ENCODE peak calls at places on chromosomes 6 and 20, in five cellular contexts. Z is endothelial cell of umbilical vein, B is K562, D is H1, J is A549. V is an unnamed sample.

GRCh38 chr6:42402184-42402583 is 49.5 kb downstream of the TRERF1 start:
- DNase-seq in J (no peak), B (no peak), Z (no peak), D (no peak), V (no peak)

GRCh38 chr6:15365273-15365687 is 119.4 kb downstream of the JARID2 start:
- DNase-seq in J (peak), Z (peak), D (no peak), B (peak), V (no peak)

GRCh38 chr6:1893470-1894130 is 283.9 kb downstream of the FOXC1 start:
- DNase-seq in J (no peak), B (peak), Z (no peak), D (no peak), V (no peak)

GRCh38 chr6:101663099-101663498 is 269.6 kb downstream of the GRIK2 start:
- DNase-seq in Z (no peak), J (no peak), B (no peak), D (no peak), V (no peak)

GRCh38 chr6:10518461-10519216 is 2.5 kb upstream of the GCNT2 start:
- DNase-seq in B (peak), Z (peak), J (peak), D (no peak), V (peak)

GRCh38 chr20:61289166-61289565 is 37.1 kb downstream of the CDH4 start:
- DNase-seq in Z (no peak), J (no peak), D (no peak), B (no peak), V (no peak)

GRCh38 chr20:45970646-45971424 is 1.2 kb downstream of the ZNF335 start:
- DNase-seq in D (no peak), J (no peak), Z (peak), B (peak), V (no peak)

GRCh38 chr20:57089701-57090144 is 176.7 kb downstream of the BMP7 start:
- DNase-seq in B (peak), J (peak), Z (peak), D (peak), V (peak)

GRCh38 chr6:165455488-165455887 is 146.1 kb upstream of the C6orf118 start:
- DNase-seq in J (no peak), D (no peak), B (no peak), Z (no peak), V (no peak)

GRCh38 chr6:5213851-5214507 is 46.8 kb downstream of the LYRM4 start:
- DNase-seq in D (no peak), B (no peak), Z (no peak), J (no peak), V (no peak)

GRCh38 chr6:168024951-168025510 is 27.6 kb downstream of the KIF25 start:
- DNase-seq in Z (no peak), B (no peak), D (peak), J (no peak), V (no peak)

GRCh38 chr6:110662468-110663211 is 152.6 kb downstream of the CDK19 start:
- DNase-seq in D (no peak), Z (peak), B (no peak), J (no peak), V (no peak)

GRCh38 chr20:59825563-59825920 is 107.9 kb downstream of the SYCP2 start:
- DNase-seq in D (no peak), B (no peak), J (no peak), Z (no peak), V (no peak)

GRCh38 chr20:49877254-49877990 is 37.9 kb downstream of the SPATA2 start:
- DNase-seq in Z (no peak), J (no peak), B (no peak), D (no peak), V (no peak)

GRCh38 chr20:53510266-53510665 is 83.4 kb downstream of the ZNF217 start:
- DNase-seq in J (no peak), Z (no peak), B (no peak), D (peak), V (no peak)

DNA sequence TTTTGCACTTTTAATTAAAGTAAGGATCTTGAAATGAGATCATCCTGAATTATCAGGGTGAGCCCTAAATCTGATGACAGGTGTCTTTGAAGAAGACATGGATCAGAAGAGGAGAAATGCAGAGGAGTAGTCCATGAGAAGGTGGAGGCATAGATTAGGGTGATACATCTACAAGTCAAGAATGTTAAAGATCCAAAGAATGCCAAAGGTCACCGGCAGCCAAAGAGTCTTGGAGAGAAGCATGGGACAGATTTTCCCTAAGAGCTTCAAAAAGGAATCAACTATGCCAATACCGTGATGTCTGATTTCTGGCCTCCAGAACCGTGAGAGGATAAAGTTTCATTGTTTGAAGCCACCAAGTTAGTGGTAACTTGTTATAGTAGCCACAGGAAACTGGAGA is 59.0 kb upstream of the THEMIS start:
- DNase-seq in B (no peak), J (no peak), Z (no peak), D (no peak), V (no peak)
- TF ChIP-seq JUN in B (no peak), J (no peak), Z (no peak), D (no peak), V (no peak)

GRCh38 chr6:44974511-44974910 is 353.6 kb upstream of the RUNX2 start:
- DNase-seq in D (no peak), J (no peak), B (peak), Z (no peak), V (no peak)
- H3K27ac ChIP-seq in D (no peak), J (no peak), B (peak), Z (no peak), V (no peak)

DNA sequence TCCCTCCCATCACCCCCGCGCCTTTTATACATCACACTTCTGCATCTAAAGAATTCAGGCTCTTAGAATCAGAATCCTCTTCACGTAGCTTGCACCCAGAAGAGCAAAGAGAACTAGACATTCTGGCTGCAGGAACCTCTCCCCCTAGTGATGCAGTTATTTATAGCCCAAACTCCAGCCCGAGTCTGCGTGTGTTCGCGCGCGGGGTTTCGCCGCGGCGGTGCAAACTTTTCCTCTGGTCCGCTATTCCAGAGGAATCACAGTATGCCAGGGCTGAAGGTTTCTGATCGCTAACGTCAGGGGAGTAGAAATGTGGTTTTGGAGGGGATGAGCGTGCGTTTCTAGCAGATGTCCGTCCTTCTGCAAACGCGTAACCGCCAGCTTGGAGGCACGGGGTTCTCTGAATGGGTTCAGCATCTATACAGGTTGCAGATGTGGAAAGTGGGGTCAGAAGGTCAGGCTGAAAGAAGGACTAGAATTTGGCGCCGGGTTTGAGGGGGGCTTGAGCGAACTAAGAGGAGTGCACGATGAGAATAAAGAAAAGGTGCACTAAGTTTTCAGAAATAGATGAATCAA is 1.9 kb downstream of the EPHA7 start:
- DNase-seq in J (peak), B (no peak), D (no peak), Z (peak), V (no peak)
- TF ChIP-seq JUN in J (no peak), B (no peak), D (no peak), Z (no peak), V (no peak)

GRCh38 chr6:158977373-158977772 is 22.6 kb downstream of the RSPH3 start:
- DNase-seq in J (no peak), Z (no peak), B (no peak), D (no peak), V (no peak)
- H3K27ac ChIP-seq in J (no peak), Z (no peak), B (no peak), D (no peak), V (no peak)

GRCh38 chr6:40816601-40817000 is 222.4 kb downstream of the UNC5CL start:
- DNase-seq in J (no peak), B (no peak), Z (no peak), D (no peak), V (no peak)
- TF ChIP-seq JUN in J (no peak), B (no peak), Z (no peak), D (no peak), V (no peak)

GRCh38 chr6:24004062-24004461 is 122.0 kb upstream of the NRSN1 start:
- DNase-seq in D (no peak), J (no peak), Z (no peak), B (no peak), V (no peak)

GRCh38 chr6:24006246-24006645 is 119.8 kb upstream of the NRSN1 start:
- DNase-seq in Z (no peak), B (no peak), D (no peak), J (no peak), V (no peak)

GRCh38 chr6:24004659-24005058 is 121.4 kb upstream of the NRSN1 start:
- DNase-seq in D (no peak), B (no peak), J (no peak), Z (no peak), V (no peak)

DNA sequence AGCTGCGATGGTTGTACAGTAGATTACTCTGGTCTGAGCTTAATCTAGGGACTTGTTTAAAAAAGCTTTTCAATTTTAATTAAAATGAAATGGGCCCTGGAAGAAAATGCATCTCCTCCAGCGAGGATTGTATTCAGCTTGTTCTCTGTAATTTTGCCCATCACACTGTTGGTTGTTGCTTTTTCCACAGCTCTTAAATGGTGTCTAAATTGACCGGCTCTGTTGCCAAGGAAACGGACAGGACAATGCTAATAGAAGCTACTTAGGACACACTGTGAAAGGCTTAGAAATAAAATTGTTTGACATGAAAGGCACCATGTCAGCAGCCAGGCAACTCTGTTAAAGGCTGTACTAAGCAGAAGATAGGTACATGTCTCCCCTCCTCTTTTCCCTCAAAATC is 116.7 kb upstream of the NRSN1 start:
- DNase-seq in D (no peak), Z (no peak), J (no peak), B (no peak), V (no peak)
- H3K27ac ChIP-seq in D (no peak), Z (no peak), J (no peak), B (no peak), V (no peak)

GRCh38 chr20:51696304-51697118 is 71.7 kb downstream of the ATP9A start:
- DNase-seq in B (no peak), J (no peak), Z (peak), D (no peak), V (no peak)
- TF ChIP-seq JUN in B (no peak), J (no peak), Z (no peak), D (no peak), V (no peak)

GRCh38 chr6:35086282-35086632 is 54.9 kb downstream of the TCP11 start:
- DNase-seq in B (no peak), J (no peak), Z (no peak), D (no peak), V (no peak)
- H3K27ac ChIP-seq in B (no peak), J (no peak), Z (no peak), D (no peak), V (no peak)

GRCh38 chr6:113595921-113596376 is 261.2 kb upstream of the MARCKS start:
- DNase-seq in Z (no peak), D (no peak), J (no peak), B (no peak), V (no peak)

GRCh38 chr6:113594726-113595125 is 262.4 kb upstream of the MARCKS start:
- DNase-seq in B (no peak), J (peak), D (no peak), Z (no peak), V (peak)

GRCh38 chr6:113596477-113596876 is 260.7 kb upstream of the MARCKS start:
- DNase-seq in Z (no peak), D (no peak), J (no peak), B (no peak), V (no peak)

GRCh38 chr6:113598786-113599185 is 258.4 kb upstream of the MARCKS start:
- DNase-seq in Z (no peak), B (no peak), J (no peak), D (no peak), V (no peak)

GRCh38 chr6:113596907-113597583 is 260.1 kb upstream of the MARCKS start:
- DNase-seq in Z (no peak), B (no peak), D (no peak), J (no peak), V (no peak)
- TF ChIP-seq JUN in Z (no peak), B (no peak), D (no peak), J (no peak), V (no peak)